ENCODE peak calls at places on chromosomes 11 and 22, in ten cellular contexts. Y is WERI-Rb-1, Q is B cell, R is lower leg skin, D is GM13976, G is pancreas, P is bronchial epithelial cell, I is endothelial cell, F is coronary artery, T is fibroblast of villous mesenchyme. B is an unnamed sample.

GRCh38 chr11:34619062-34619516 is 1.8 kb upstream of the EHF start:
- DNase-seq in Y (no peak), Q (no peak), R (no peak), D (no peak), G (no peak), P (no peak), I (no peak), F (no peak), T (no peak), B (no peak)

GRCh38 chr11:1201395-1202153 is 21.3 kb upstream of the MUC5B start:
- DNase-seq in Y (no peak), Q (no peak), R (no peak), D (no peak), G (no peak), P (no peak), I (no peak), F (no peak), T (no peak), B (no peak)

GRCh38 chr11:117643606-117644300 is 153.3 kb downstream of the DSCAML1 start:
- DNase-seq in Y (no peak), Q (no peak), R (no peak), D (no peak), G (no peak), P (no peak), I (no peak), F (no peak), T (no peak), B (no peak)

GRCh38 chr11:13207665-13208594 is 69.7 kb upstream of the BMAL1 start:
- DNase-seq in Y (no peak), Q (no peak), R (no peak), D (no peak), G (no peak), P (peak), I (no peak), F (no peak), T (peak), B (peak)

GRCh38 chr22:42287174-42287890 is 16.9 kb upstream of the TCF20 start:
- DNase-seq in Y (no peak), Q (no peak), R (no peak), D (no peak), G (no peak), P (no peak), I (no peak), F (no peak), T (no peak), B (no peak)

GRCh38 chr11:1773711-1774550 is 10.2 kb upstream of the CTSD start:
- DNase-seq in Y (no peak), Q (no peak), R (no peak), D (no peak), G (no peak), P (no peak), I (no peak), F (peak), T (no peak), B (no peak)

GRCh38 chr11:73944901-73945300 is 5.9 kb upstream of the DNAJB13 start:
- DNase-seq in Y (no peak), Q (no peak), R (peak), D (no peak), G (no peak), P (no peak), I (no peak), F (no peak), T (no peak), B (no peak)

GRCh38 chr11:63032451-63032850 is 16.8 kb upstream of the SLC22A8 start:
- DNase-seq in Y (no peak), Q (no peak), R (no peak), D (no peak), G (no peak), P (no peak), I (no peak), F (no peak), T (no peak), B (no peak)

GRCh38 chr22:39924286-39924685 is 23.4 kb downstream of the GRAP2 start:
- DNase-seq in Y (no peak), Q (no peak), R (no peak), D (no peak), G (no peak), P (no peak), I (no peak), F (no peak), T (no peak), B (peak)

GRCh38 chr11:21511835-21512440 is 680.9 kb upstream of the ANO5 start:
- DNase-seq in Y (peak), Q (no peak), R (no peak), D (peak), G (peak), P (peak), I (peak), F (no peak), T (peak), B (peak)

GRCh38 chr11:82701847-82702520 is 31.7 kb downstream of the FAM181B start:
- DNase-seq in Y (peak), Q (no peak), R (no peak), D (no peak), G (no peak), P (peak), I (peak), F (no peak), T (peak), B (peak)

GRCh38 chr11:124072147-124072546 is 31.0 kb upstream of the OR10G7 start:
- DNase-seq in Y (no peak), Q (no peak), R (no peak), D (no peak), G (no peak), P (no peak), I (no peak), F (no peak), T (no peak), B (no peak)

GRCh38 chr22:33476206-33476605 is 418.0 kb upstream of the SYN3 start:
- DNase-seq in Y (no peak), Q (no peak), R (no peak), D (no peak), G (no peak), P (no peak), I (no peak), F (no peak), T (no peak), B (no peak)

GRCh38 chr11:127862406-127862805 is 725.0 kb downstream of the ETS1 start:
- DNase-seq in Y (no peak), Q (no peak), R (no peak), D (no peak), G (no peak), P (peak), I (no peak), F (no peak), T (no peak), B (no peak)

GRCh38 chr11:103907548-103908455 is 128.6 kb upstream of the DDI1 start:
- DNase-seq in Y (no peak), Q (no peak), R (no peak), D (no peak), G (no peak), P (peak), I (no peak), F (no peak), T (peak), B (no peak)

GRCh38 chr11:128400382-128401203 is 186.8 kb downstream of the ETS1 start:
- DNase-seq in Y (no peak), Q (no peak), R (no peak), D (no peak), G (no peak), P (no peak), I (no peak), F (no peak), T (peak), B (no peak)

GRCh38 chr11:110095554-110095953 is 2.4 kb downstream of the ZC3H12C start:
- DNase-seq in Y (no peak), Q (no peak), R (no peak), D (no peak), G (no peak), P (peak), I (no peak), F (no peak), T (no peak), B (no peak)

GRCh38 chr22:17767236-17768065 is 6.8 kb downstream of the BID start:
- DNase-seq in Y (no peak), Q (no peak), R (no peak), D (peak), G (no peak), P (no peak), I (no peak), F (no peak), T (no peak), B (peak)

GRCh38 chr11:43905788-43906187 is 25.2 kb downstream of the ALKBH3 start:
- DNase-seq in Y (no peak), Q (no peak), R (no peak), D (no peak), G (no peak), P (no peak), I (peak), F (no peak), T (peak), B (no peak)

GRCh38 chr22:23163665-23164064 is 16.6 kb upstream of the BCR start:
- DNase-seq in Y (no peak), Q (no peak), R (peak), D (no peak), G (no peak), P (no peak), I (no peak), F (no peak), T (no peak), B (no peak)

GRCh38 chr11:116366980-116367640 is 405.7 kb downstream of the BUD13 start:
- DNase-seq in Y (no peak), Q (no peak), R (no peak), D (no peak), G (no peak), P (peak), I (peak), F (no peak), T (no peak), B (no peak)

GRCh38 chr11:17992916-17993315 is 19.9 kb downstream of the SERGEF start:
- DNase-seq in Y (no peak), Q (no peak), R (no peak), D (no peak), G (no peak), P (peak), I (no peak), F (no peak), T (no peak), B (no peak)

GRCh38 chr22:30948930-30949342 is 19.6 kb downstream of the MORC2 start:
- DNase-seq in Y (no peak), Q (no peak), R (no peak), D (no peak), G (no peak), P (no peak), I (no peak), F (no peak), T (peak), B (no peak)

GRCh38 chr22:19974233-19974861 is 32.7 kb upstream of the TXNRD2 start:
- DNase-seq in Y (peak), Q (peak), R (no peak), D (peak), G (no peak), P (no peak), I (peak), F (no peak), T (peak), B (peak)

GRCh38 chr11:93131709-93132108 is 66.1 kb downstream of the SLC36A4 start:
- DNase-seq in Y (no peak), Q (no peak), R (no peak), D (no peak), G (no peak), P (no peak), I (peak), F (no peak), T (peak), B (no peak)
- TF ChIP-seq CTCF in Y (peak), Q (no peak), R (no peak), D (no peak), G (no peak), P (no peak), I (no peak), F (no peak), T (peak), B (no peak)

GRCh38 chr22:46296257-46297150 is at the start of gene GTSE1:
- DNase-seq in Y (peak), Q (peak), R (peak), D (peak), G (peak), P (peak), I (peak), F (peak), T (peak), B (peak)
- TF ChIP-seq CTCF in Y (peak), Q (peak), R (no peak), D (peak), G (no peak), P (peak), I (no peak), F (no peak), T (peak), B (peak)

GRCh38 chr11:111421251-111421650 is 42.2 kb upstream of the POU2AF1 start:
- DNase-seq in Y (no peak), Q (no peak), R (no peak), D (no peak), G (no peak), P (no peak), I (no peak), F (no peak), T (no peak), B (no peak)

GRCh38 chr11:111422494-111423249 is 43.6 kb upstream of the POU2AF1 start:
- DNase-seq in Y (peak), Q (peak), R (peak), D (peak), G (peak), P (peak), I (peak), F (no peak), T (peak), B (peak)

GRCh38 chr11:111426615-111427014 is 47.5 kb upstream of the POU2AF1 start:
- DNase-seq in Y (no peak), Q (no peak), R (peak), D (no peak), G (no peak), P (peak), I (no peak), F (no peak), T (no peak), B (no peak)

GRCh38 chr11:111419641-111420327 is 40.7 kb upstream of the POU2AF1 start:
- DNase-seq in Y (no peak), Q (no peak), R (peak), D (no peak), G (peak), P (no peak), I (no peak), F (no peak), T (no peak), B (no peak)

DNA sequence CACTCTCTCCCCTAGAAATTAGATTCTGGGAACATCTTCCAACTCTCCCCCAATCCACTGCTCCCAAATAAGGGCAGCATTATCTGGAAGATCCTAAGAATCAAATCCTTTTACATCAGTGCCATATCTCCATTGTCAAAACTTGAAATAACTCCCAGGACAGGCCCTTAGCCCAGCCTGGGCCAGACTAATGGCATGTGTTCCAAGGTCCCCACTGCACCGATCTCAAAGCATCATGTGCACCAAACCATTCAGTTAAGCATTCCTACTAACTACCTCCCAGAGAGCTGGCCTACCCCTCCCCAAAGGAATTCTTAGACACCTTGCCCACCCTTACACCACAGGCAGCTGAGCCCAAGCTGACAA is 44.2 kb upstream of the POU2AF1 start:
- DNase-seq in Y (no peak), Q (no peak), R (no peak), D (no peak), G (no peak), P (no peak), I (no peak), F (no peak), T (no peak), B (no peak)
- TF ChIP-seq CTCF in Y (no peak), Q (peak), R (no peak), D (no peak), G (no peak), P (no peak), I (no peak), F (peak), T (no peak), B (peak)

GRCh38 chr11:84260862-84261261 is 974.7 kb upstream of the CCDC90B start:
- DNase-seq in Y (peak), Q (no peak), R (no peak), D (no peak), G (no peak), P (no peak), I (no peak), F (no peak), T (no peak), B (no peak)

GRCh38 chr11:84256618-84257017 is 970.5 kb upstream of the CCDC90B start:
- DNase-seq in Y (no peak), Q (no peak), R (no peak), D (no peak), G (no peak), P (no peak), I (no peak), F (no peak), T (no peak), B (no peak)

GRCh38 chr11:84264066-84264465 is 977.9 kb upstream of the CCDC90B start:
- DNase-seq in Y (no peak), Q (no peak), R (no peak), D (no peak), G (no peak), P (no peak), I (no peak), F (no peak), T (no peak), B (no peak)

GRCh38 chr11:84261707-84262106 is 975.5 kb upstream of the CCDC90B start:
- DNase-seq in Y (peak), Q (no peak), R (no peak), D (no peak), G (no peak), P (peak), I (peak), F (no peak), T (no peak), B (no peak)
- TF ChIP-seq CTCF in Y (peak), Q (no peak), R (no peak), D (peak), G (no peak), P (peak), I (peak), F (no peak), T (no peak), B (no peak)